ENCODE peak calls at places on chromosomes 6 and 20, in ten cellular contexts. Q is neuronal stem cell; U is IMR-90; W is HFF-Myc; C is heart left ventricle; P is left lung; N is HAP-1; Y is epithelial cell of esophagus; B is Jurkat, Clone E6-1; A is left ventricle myocardium inferior. T is an unnamed sample.

GRCh38 chr6:82331031-82331773 is 32.4 kb upstream of the TPBG start:
- DNase-seq in Q (no peak), U (peak), W (peak), C (no peak), P (no peak), N (peak), Y (peak), B (no peak), A (no peak), T (peak)

GRCh38 chr20:33835773-33836172 is 24.6 kb downstream of the CHMP4B start:
- DNase-seq in Q (no peak), U (no peak), W (no peak), C (no peak), P (no peak), N (no peak), Y (no peak), B (no peak), A (no peak), T (no peak)

GRCh38 chr6:47413752-47414516 is 63.7 kb upstream of the CD2AP start:
- DNase-seq in Q (peak), U (peak), W (peak), C (peak), P (no peak), N (peak), Y (peak), B (peak), A (no peak), T (peak)

GRCh38 chr6:104472245-104472644 is 387.5 kb downstream of the HACE1 start:
- DNase-seq in Q (no peak), U (no peak), W (no peak), C (no peak), P (no peak), N (no peak), Y (no peak), B (no peak), A (no peak), T (no peak)

GRCh38 chr6:139109558-139109957 is 25.3 kb upstream of the HECA start:
- DNase-seq in Q (no peak), U (peak), W (no peak), C (no peak), P (no peak), N (no peak), Y (no peak), B (no peak), A (no peak), T (peak)

GRCh38 chr20:51022227-51022802 is 592 bp downstream of the KCNG1 start:
- DNase-seq in Q (no peak), U (no peak), W (no peak), C (no peak), P (no peak), N (no peak), Y (no peak), B (no peak), A (no peak), T (no peak)

GRCh38 chr6:105620878-105621277 is 218.0 kb upstream of the PREP start:
- DNase-seq in Q (no peak), U (peak), W (no peak), C (no peak), P (no peak), N (no peak), Y (no peak), B (no peak), A (no peak), T (no peak)

GRCh38 chr6:112881027-112881426 is 533.9 kb downstream of the RFPL4B start:
- DNase-seq in Q (no peak), U (peak), W (no peak), C (no peak), P (no peak), N (no peak), Y (peak), B (no peak), A (no peak), T (peak)

GRCh38 chr20:36461600-36462439 is 79.5 kb upstream of the MYL9 start:
- DNase-seq in Q (peak), U (peak), W (no peak), C (peak), P (peak), N (peak), Y (peak), B (no peak), A (peak), T (peak)

GRCh38 chr20:20720158-20720557 is 7.7 kb upstream of the RALGAPA2 start:
- DNase-seq in Q (no peak), U (no peak), W (no peak), C (no peak), P (no peak), N (no peak), Y (no peak), B (no peak), A (no peak), T (no peak)

GRCh38 chr6:159720708-159721107 is 6.6 kb upstream of the WTAP start:
- DNase-seq in Q (peak), U (no peak), W (no peak), C (no peak), P (no peak), N (no peak), Y (peak), B (peak), A (no peak), T (peak)

GRCh38 chr6:16168858-16169257 is 40.0 kb downstream of the MYLIP start:
- DNase-seq in Q (peak), U (peak), W (no peak), C (no peak), P (no peak), N (peak), Y (no peak), B (peak), A (no peak), T (peak)

GRCh38 chr20:61352381-61353260 is 100.6 kb downstream of the CDH4 start:
- DNase-seq in Q (no peak), U (no peak), W (no peak), C (no peak), P (no peak), N (no peak), Y (no peak), B (no peak), A (no peak), T (no peak)

GRCh38 chr20:63026582-63027424 is 20.0 kb upstream of the BHLHE23 start:
- DNase-seq in Q (no peak), U (no peak), W (no peak), C (no peak), P (no peak), N (no peak), Y (no peak), B (no peak), A (peak), T (no peak)
- H3K4me3 ChIP-seq in Q (no peak), U (no peak), W (no peak), C (no peak), P (no peak), N (no peak), Y (no peak), B (no peak), A (no peak), T (no peak)

DNA sequence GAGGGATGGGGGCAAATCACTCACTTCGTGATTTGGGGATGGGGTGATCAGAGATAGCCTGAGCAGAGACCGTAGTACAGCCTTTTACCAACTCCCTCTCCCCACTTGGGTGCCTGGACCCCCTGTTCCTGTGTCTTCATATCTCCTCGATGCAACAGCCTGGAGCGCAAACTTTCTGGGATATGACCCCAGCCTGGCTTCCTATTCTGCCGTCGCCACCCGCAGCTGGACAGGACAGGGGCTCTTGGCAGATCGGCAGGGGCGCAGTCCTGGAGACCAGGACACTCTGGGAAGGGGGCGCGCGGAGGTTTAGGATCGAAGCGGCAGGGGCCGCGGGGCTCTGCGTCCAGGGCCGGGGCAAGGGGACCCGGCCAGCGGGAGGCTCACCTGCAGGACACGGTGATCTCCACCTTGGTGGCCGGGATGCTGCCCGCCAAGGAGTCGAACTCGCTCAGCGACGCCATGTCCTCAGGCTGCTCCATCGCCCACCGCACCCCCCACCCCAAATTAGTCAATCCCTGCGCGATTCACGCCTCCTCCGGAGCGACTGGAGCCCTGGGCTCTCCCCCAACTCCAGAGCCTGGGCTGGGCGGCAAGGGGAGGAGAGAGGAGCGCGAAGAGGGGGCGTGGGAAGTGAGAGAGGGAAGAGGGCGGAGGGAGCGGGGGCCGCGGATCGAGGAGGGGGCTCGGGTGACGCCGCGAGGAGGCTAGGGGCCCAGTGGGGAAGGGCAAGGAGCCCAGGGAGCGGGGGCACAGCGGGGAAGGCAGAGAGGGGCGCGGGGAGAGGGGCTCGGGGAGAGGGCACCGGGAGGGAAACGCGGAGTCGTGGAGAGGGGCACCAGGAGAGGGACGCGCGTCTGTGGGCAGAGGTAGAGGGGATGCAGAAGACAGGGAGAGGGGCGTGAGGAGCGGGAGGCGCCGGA is at the start of gene CPNE5:
- DNase-seq in Q (no peak), U (no peak), W (no peak), C (peak), P (no peak), N (no peak), Y (no peak), B (no peak), A (peak), T (no peak)
- H3K4me3 ChIP-seq in Q (peak), U (peak), W (peak), C (peak), P (peak), N (peak), Y (peak), B (peak), A (peak), T (peak)

GRCh38 chr6:71123051-71123450 is 165.6 kb upstream of the OGFRL1 start:
- DNase-seq in Q (no peak), U (no peak), W (no peak), C (no peak), P (no peak), N (no peak), Y (no peak), B (no peak), A (no peak), T (no peak)

GRCh38 chr6:71124340-71124739 is 164.3 kb upstream of the OGFRL1 start:
- DNase-seq in Q (no peak), U (no peak), W (no peak), C (no peak), P (no peak), N (no peak), Y (no peak), B (no peak), A (no peak), T (no peak)

GRCh38 chr6:71125216-71125615 is 163.4 kb upstream of the OGFRL1 start:
- DNase-seq in Q (no peak), U (no peak), W (no peak), C (no peak), P (no peak), N (no peak), Y (no peak), B (no peak), A (no peak), T (no peak)

GRCh38 chr6:71119560-71119959 is 162.7 kb upstream of the B3GAT2 start:
- DNase-seq in Q (no peak), U (no peak), W (no peak), C (no peak), P (no peak), N (no peak), Y (no peak), B (no peak), A (no peak), T (no peak)
- H3K4me3 ChIP-seq in Q (no peak), U (no peak), W (no peak), C (no peak), P (no peak), N (no peak), Y (no peak), B (no peak), A (no peak), T (no peak)

GRCh38 chr6:37134622-37135191 is 35.2 kb upstream of the PIM1 start:
- DNase-seq in Q (no peak), U (peak), W (peak), C (no peak), P (peak), N (no peak), Y (peak), B (no peak), A (no peak), T (peak)
- H3K4me3 ChIP-seq in Q (no peak), U (no peak), W (no peak), C (no peak), P (no peak), N (no peak), Y (no peak), B (no peak), A (no peak), T (no peak)

GRCh38 chr20:2691663-2692035 is 931 bp upstream of the EBF4 start:
- DNase-seq in Q (no peak), U (no peak), W (no peak), C (no peak), P (no peak), N (no peak), Y (no peak), B (no peak), A (no peak), T (no peak)

GRCh38 chr20:2692886-2693285 is 306 bp downstream of the EBF4 start:
- DNase-seq in Q (no peak), U (no peak), W (no peak), C (no peak), P (no peak), N (no peak), Y (no peak), B (no peak), A (no peak), T (no peak)

GRCh38 chr20:2691127-2691526 is 1.5 kb upstream of the EBF4 start:
- DNase-seq in Q (no peak), U (no peak), W (no peak), C (no peak), P (no peak), N (no peak), Y (no peak), B (no peak), A (no peak), T (no peak)

GRCh38 chr20:2693286-2693995 is 861 bp downstream of the EBF4 start:
- DNase-seq in Q (no peak), U (no peak), W (no peak), C (peak), P (no peak), N (no peak), Y (no peak), B (no peak), A (peak), T (peak)

DNA sequence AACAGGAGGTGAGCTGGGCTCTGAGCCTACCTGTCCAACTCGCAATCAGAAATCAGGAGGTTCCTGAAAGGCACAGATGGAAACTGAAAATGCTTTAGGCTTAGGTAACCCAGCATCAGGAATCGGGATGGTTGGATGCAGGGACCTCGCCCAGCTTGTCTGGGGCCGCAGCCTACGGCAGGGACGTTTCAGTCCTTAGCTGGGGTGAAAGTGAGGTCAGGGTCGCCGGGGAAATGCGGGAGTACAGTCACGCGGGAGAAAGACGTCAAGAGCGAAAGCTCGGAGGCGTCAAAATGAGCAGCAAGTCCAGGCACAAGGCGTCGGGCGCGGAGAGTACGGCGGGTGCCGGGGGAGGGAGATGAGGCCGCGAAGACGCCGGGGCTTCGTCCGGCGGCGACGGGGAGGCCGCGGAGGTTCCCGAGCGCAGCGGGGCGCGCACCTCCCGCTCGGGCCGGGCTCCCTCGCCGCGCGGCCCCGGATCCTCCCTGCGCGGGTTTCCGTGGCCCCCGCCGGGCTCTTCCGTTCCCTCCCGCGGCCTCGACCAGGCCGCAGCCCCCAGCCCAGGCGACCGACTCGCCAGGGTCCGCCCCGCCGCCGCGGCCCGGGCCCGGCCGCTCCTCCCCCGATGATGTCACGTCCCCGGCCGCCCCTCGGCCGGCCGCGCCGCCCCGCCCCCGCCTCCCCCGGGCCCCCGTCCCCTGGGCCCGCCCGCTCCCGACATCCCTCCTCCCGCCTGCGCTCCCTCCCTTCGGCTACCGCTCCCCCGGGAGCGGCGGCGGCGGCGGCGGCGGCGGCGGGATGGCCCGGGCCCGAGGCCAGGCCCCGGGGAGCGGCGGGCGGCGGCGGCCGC is at the start of gene EBF4:
- DNase-seq in Q (no peak), U (no peak), W (no peak), C (peak), P (peak), N (peak), Y (peak), B (no peak), A (peak), T (no peak)
- H3K4me3 ChIP-seq in Q (peak), U (peak), W (no peak), C (peak), P (peak), N (peak), Y (peak), B (peak), A (peak), T (peak)

GRCh38 chr6:149046822-149047246 is 270.7 kb upstream of the TAB2 start:
- DNase-seq in Q (no peak), U (peak), W (no peak), C (no peak), P (no peak), N (no peak), Y (no peak), B (no peak), A (no peak), T (peak)

GRCh38 chr6:149044394-149044965 is 273.0 kb upstream of the TAB2 start:
- DNase-seq in Q (no peak), U (no peak), W (no peak), C (no peak), P (no peak), N (no peak), Y (no peak), B (no peak), A (no peak), T (peak)

GRCh38 chr6:149045404-149045803 is 272.1 kb upstream of the TAB2 start:
- DNase-seq in Q (no peak), U (no peak), W (no peak), C (no peak), P (no peak), N (no peak), Y (no peak), B (peak), A (no peak), T (no peak)

GRCh38 chr6:149043476-149044130 is 273.9 kb upstream of the TAB2 start:
- DNase-seq in Q (no peak), U (no peak), W (no peak), C (no peak), P (no peak), N (no peak), Y (no peak), B (no peak), A (no peak), T (no peak)

GRCh38 chr6:149046164-149046821 is 271.2 kb upstream of the TAB2 start:
- DNase-seq in Q (no peak), U (no peak), W (no peak), C (no peak), P (no peak), N (no peak), Y (no peak), B (no peak), A (no peak), T (no peak)
- H3K4me3 ChIP-seq in Q (no peak), U (no peak), W (no peak), C (no peak), P (no peak), N (no peak), Y (no peak), B (no peak), A (no peak), T (no peak)

DNA sequence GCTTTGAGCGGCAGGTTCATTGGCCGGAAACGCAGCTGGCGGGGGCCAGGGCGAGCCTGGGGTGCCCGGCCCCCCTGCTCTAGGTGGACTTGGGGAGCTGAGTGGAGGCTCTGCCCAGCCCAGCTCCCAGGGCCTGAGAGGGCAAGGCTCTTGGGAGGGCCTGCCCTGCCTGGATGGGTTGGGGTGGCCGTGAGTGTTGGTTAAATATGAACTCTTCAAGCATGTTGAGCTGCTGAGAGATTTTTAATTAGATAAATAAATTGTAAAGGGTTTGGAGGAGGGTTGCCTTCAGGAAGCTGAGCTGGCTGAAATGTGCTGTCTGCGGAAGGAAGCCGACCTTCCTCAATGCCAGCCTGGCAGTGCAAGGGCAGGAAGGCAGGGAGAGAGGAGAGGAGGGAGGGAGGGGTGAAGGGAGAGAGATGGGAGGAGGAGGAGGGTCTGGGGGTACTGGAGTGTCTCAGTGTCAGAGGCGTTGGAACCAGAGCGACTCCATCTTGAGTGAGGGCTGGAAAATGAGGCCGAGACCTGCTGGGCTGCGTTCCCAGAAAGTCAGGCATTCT is 39.4 kb upstream of the PMEPA1 start:
- DNase-seq in Q (no peak), U (no peak), W (no peak), C (no peak), P (peak), N (no peak), Y (no peak), B (no peak), A (no peak), T (no peak)
- H3K4me3 ChIP-seq in Q (no peak), U (no peak), W (peak), C (peak), P (peak), N (no peak), Y (no peak), B (no peak), A (peak), T (peak)

GRCh38 chr6:151680846-151681425 is 126.5 kb upstream of the ESR1 start:
- DNase-seq in Q (no peak), U (no peak), W (no peak), C (no peak), P (no peak), N (no peak), Y (no peak), B (no peak), A (no peak), T (no peak)
- H3K4me3 ChIP-seq in Q (no peak), U (no peak), W (no peak), C (no peak), P (no peak), N (no peak), Y (no peak), B (no peak), A (peak), T (no peak)

T was measured in foreskin fibroblast.